ENCODE peak calls at places on chromosomes 7 and 10, in six cellular contexts. O is neural progenitor cell, L is GM23338, P is hepatocyte, T is HCT116, E is MM.1S. A is an unnamed sample.

GRCh38 chr7:33705333-33705833 is 200.0 kb upstream of the BMPER start:
- DNase-seq in O (peak), L (peak), P (no peak), T (no peak), E (no peak), A (no peak)

GRCh38 chr10:117677239-117677638 is 134.7 kb downstream of the EMX2 start:
- DNase-seq in O (no peak), L (peak), P (no peak), T (peak), E (no peak), A (peak)

GRCh38 chr7:130890176-130891020 is 156.4 kb upstream of the KLF14 start:
- DNase-seq in O (no peak), L (no peak), P (no peak), T (no peak), E (no peak), A (no peak)

GRCh38 chr10:3516191-3516590 is 268.8 kb downstream of the KLF6 start:
- DNase-seq in O (peak), L (no peak), P (no peak), T (no peak), E (no peak), A (no peak)

GRCh38 chr10:47027812-47028260 is 116.6 kb downstream of the PTPN20 start:
- DNase-seq in O (no peak), L (no peak), P (no peak), T (no peak), E (no peak), A (no peak)

GRCh38 chr10:32298066-32298812 is 48.7 kb downstream of the EPC1 start:
- DNase-seq in O (no peak), L (no peak), P (no peak), T (peak), E (no peak), A (peak)

GRCh38 chr10:130136214-130137076 is at the start of gene GLRX3:
- DNase-seq in O (peak), L (peak), P (peak), T (peak), E (peak), A (peak)

GRCh38 chr7:88089484-88090050 is 130.3 kb downstream of the SRI start:
- DNase-seq in O (no peak), L (no peak), P (no peak), T (no peak), E (no peak), A (no peak)

GRCh38 chr7:76352193-76352592 is 6.6 kb downstream of the YWHAG start:
- DNase-seq in O (no peak), L (no peak), P (no peak), T (no peak), E (no peak), A (no peak)

GRCh38 chr10:119243478-119243877 is 36.1 kb downstream of the GRK5 start:
- DNase-seq in O (peak), L (no peak), P (no peak), T (no peak), E (no peak), A (no peak)

GRCh38 chr10:3364768-3365480 is 192.3 kb upstream of the PITRM1 start:
- DNase-seq in O (no peak), L (no peak), P (peak), T (no peak), E (no peak), A (no peak)

GRCh38 chr7:133688483-133689239 is 435.8 kb downstream of the EXOC4 start:
- DNase-seq in O (no peak), L (no peak), P (no peak), T (no peak), E (no peak), A (peak)

GRCh38 chr7:13945670-13946069 is 43.8 kb downstream of the ETV1 start:
- DNase-seq in O (no peak), L (no peak), P (no peak), T (no peak), E (no peak), A (no peak)

GRCh38 chr10:33376976-33377657 is 42.6 kb upstream of the NRP1 start:
- DNase-seq in O (no peak), L (no peak), P (no peak), T (peak), E (no peak), A (peak)

GRCh38 chr7:140475747-140476333 is 3.5 kb downstream of the MKRN1 start:
- DNase-seq in O (peak), L (peak), P (peak), T (peak), E (peak), A (peak)

GRCh38 chr10:65419629-65420028 is 1506.2 kb upstream of the LRRTM3 start:
- DNase-seq in O (no peak), L (no peak), P (peak), T (no peak), E (no peak), A (peak)

GRCh38 chr10:4733150-4733842 is 92.7 kb upstream of the AKR1E2 start:
- DNase-seq in O (no peak), L (no peak), P (peak), T (no peak), E (no peak), A (peak)

GRCh38 chr7:24660541-24660940 is 87.3 kb downstream of the PALS2 start:
- DNase-seq in O (no peak), L (no peak), P (no peak), T (no peak), E (no peak), A (no peak)

GRCh38 chr10:17831896-17832295 is 22.7 kb downstream of the MRC1 start:
- DNase-seq in O (no peak), L (no peak), P (no peak), T (no peak), E (no peak), A (no peak)

GRCh38 chr7:24328050-24328449 is 44.1 kb downstream of the NPY start:
- DNase-seq in O (no peak), L (no peak), P (no peak), T (no peak), E (no peak), A (peak)

GRCh38 chr10:51405580-51406367 is 293.6 kb downstream of the CSTF2T start:
- DNase-seq in O (peak), L (peak), P (no peak), T (no peak), E (no peak), A (peak)

GRCh38 chr10:112919721-112920120 is 30.3 kb upstream of the TCF7L2 start:
- DNase-seq in O (no peak), L (no peak), P (no peak), T (peak), E (no peak), A (peak)

GRCh38 chr10:63105811-63106755 is 27.0 kb upstream of the NRBF2 start:
- DNase-seq in O (peak), L (peak), P (no peak), T (no peak), E (no peak), A (peak)

GRCh38 chr10:73584737-73585136 is 6.4 kb downstream of the USP54 start:
- DNase-seq in O (no peak), L (no peak), P (no peak), T (no peak), E (no peak), A (peak)

GRCh38 chr7:101518348-101518747 is 110.7 kb downstream of the MYL10 start:
- DNase-seq in O (no peak), L (no peak), P (no peak), T (no peak), E (no peak), A (no peak)

GRCh38 chr7:42254217-42254616 is 17.2 kb upstream of the GLI3 start:
- DNase-seq in O (no peak), L (no peak), P (no peak), T (no peak), E (no peak), A (peak)

GRCh38 chr7:44761207-44762161 is 12.8 kb downstream of the ZMIZ2 start:
- DNase-seq in O (no peak), L (peak), P (no peak), T (peak), E (no peak), A (no peak)

GRCh38 chr7:31315758-31316157 is 24.8 kb downstream of the NEUROD6 start:
- DNase-seq in O (no peak), L (no peak), P (no peak), T (no peak), E (no peak), A (no peak)

GRCh38 chr10:89516149-89516832 is 19.1 kb downstream of the SLC16A12 start:
- DNase-seq in O (no peak), L (peak), P (peak), T (no peak), E (no peak), A (peak)

GRCh38 chr7:80785961-80786360 is 132.9 kb downstream of the SEMA3C start:
- DNase-seq in O (no peak), L (no peak), P (no peak), T (no peak), E (no peak), A (no peak)

GRCh38 chr7:27187702-27188665 is 3.0 kb upstream of the HOXA11 start:
- DNase-seq in O (no peak), L (peak), P (no peak), T (no peak), E (no peak), A (peak)

GRCh38 chr7:27187158-27187701 is 2.2 kb upstream of the HOXA11 start:
- DNase-seq in O (no peak), L (no peak), P (no peak), T (no peak), E (no peak), A (peak)

GRCh38 chr7:27189560-27190283 is 4.7 kb upstream of the HOXA11 start:
- DNase-seq in O (no peak), L (no peak), P (no peak), T (no peak), E (no peak), A (peak)

GRCh38 chr7:27190284-27190748 is 5.3 kb upstream of the HOXA11 start:
- DNase-seq in O (no peak), L (no peak), P (no peak), T (no peak), E (no peak), A (peak)

GRCh38 chr7:27188666-27189559 is 3.9 kb upstream of the HOXA11 start:
- DNase-seq in O (no peak), L (peak), P (no peak), T (no peak), E (no peak), A (peak)
- TF ChIP-seq EZH2phosphoT487 in O (peak), L (peak), P (peak), T (no peak), E (no peak), A (no peak)

GRCh38 chr10:78190051-78190450 is 156.4 kb downstream of the RPS24 start:
- DNase-seq in O (no peak), L (no peak), P (no peak), T (no peak), E (no peak), A (no peak)
- TF ChIP-seq EZH2 in O (no peak), L (no peak), P (no peak), T (no peak), E (no peak), A (no peak)

GRCh38 chr7:52944916-52945315 is 90.5 kb upstream of the POM121L12 start:
- DNase-seq in O (no peak), L (no peak), P (no peak), T (no peak), E (no peak), A (peak)
- TF ChIP-seq CTCF in O (no peak), L (no peak), P (no peak), T (no peak), E (no peak), A (no peak)

DNA sequence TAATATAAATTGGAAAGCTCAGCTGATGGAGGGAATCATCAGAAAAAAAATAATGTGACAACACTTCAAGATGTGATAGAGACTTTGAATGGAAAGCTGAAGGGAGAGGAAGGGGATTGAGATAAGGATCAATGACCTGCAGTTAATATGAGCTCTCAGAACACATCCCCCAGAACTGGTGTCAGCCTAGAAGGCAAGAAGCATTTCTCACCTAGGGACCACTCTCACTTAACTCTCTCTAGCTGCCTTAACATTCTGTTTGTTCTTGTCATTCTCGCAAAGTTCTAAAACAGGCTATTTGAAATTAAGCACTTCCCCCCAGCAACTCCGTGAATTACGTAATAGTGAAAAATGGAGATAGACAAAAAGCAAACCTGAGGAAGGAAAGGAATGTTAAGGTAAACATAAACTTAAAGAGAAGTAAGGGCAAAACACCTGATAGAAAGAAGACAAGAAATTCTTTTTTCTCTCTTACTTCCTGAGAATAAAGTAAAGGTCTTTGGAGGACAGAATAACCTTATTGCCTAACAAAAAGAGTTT is 1.2 kb upstream of the MPP7 start:
- DNase-seq in O (no peak), L (no peak), P (no peak), T (no peak), E (no peak), A (no peak)
- TF ChIP-seq EZH2phosphoT487 in O (no peak), L (no peak), P (no peak), T (no peak), E (no peak), A (no peak)

GRCh38 chr10:100736144-100736808 is 9.1 kb upstream of the PAX2 start:
- DNase-seq in O (no peak), L (no peak), P (no peak), T (no peak), E (no peak), A (no peak)

GRCh38 chr10:100736809-100737358 is 8.5 kb upstream of the PAX2 start:
- DNase-seq in O (no peak), L (peak), P (no peak), T (no peak), E (no peak), A (no peak)

GRCh38 chr10:100738055-100738827 is 7.1 kb upstream of the PAX2 start:
- DNase-seq in O (no peak), L (peak), P (no peak), T (no peak), E (no peak), A (no peak)

GRCh38 chr10:100735345-100736143 is 9.8 kb upstream of the PAX2 start:
- DNase-seq in O (peak), L (peak), P (no peak), T (no peak), E (no peak), A (no peak)

DNA sequence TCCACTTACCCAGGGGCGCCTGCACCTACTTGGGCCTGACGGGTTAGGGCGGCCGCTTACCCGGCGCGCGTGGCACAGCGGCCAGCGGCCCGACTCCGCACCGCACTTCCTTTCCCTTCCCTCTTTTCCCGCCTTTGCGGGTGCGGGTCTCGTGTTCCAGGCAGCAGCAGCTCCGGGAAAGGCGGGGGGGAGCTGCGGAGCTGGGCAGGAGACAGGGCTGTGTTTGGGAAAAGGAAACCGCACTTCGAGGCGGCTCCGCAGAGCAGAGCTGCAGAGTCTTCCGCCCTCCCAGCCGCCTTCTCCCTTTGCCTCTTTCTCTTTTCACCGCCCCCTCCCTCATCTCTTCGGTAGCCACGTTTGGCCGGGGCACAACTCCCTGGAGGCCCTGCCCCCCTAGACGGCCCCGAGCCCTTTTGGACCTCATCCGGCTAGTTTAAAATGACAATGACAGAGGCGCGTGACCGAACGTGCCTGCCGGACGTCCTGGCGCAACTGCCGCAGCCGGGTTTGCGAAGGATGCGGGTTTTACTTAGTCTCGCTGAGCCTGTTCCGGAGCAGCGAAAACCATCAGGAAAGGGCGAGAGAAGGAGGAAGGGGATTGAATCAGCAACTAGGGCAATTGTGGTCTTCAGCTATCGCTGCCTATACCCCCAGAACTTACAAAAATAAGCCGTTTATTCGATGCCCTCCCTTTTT is 7.9 kb upstream of the PAX2 start:
- DNase-seq in O (peak), L (peak), P (no peak), T (no peak), E (no peak), A (no peak)
- TF ChIP-seq EZH2 in O (peak), L (peak), P (peak), T (no peak), E (no peak), A (no peak)

GRCh38 chr7:144024213-144024612 is 24.1 kb downstream of the OR6B1 start:
- DNase-seq in O (no peak), L (no peak), P (no peak), T (no peak), E (no peak), A (no peak)

GRCh38 chr7:144026203-144026883 is 22.4 kb upstream of the OR2A5 start:
- DNase-seq in O (no peak), L (peak), P (no peak), T (no peak), E (no peak), A (no peak)

GRCh38 chr7:144027974-144028373 is 20.8 kb upstream of the OR2A5 start:
- DNase-seq in O (no peak), L (no peak), P (no peak), T (no peak), E (no peak), A (peak)

GRCh38 chr7:144028547-144028946 is 20.2 kb upstream of the OR2A5 start:
- DNase-seq in O (no peak), L (no peak), P (no peak), T (no peak), E (no peak), A (no peak)

DNA sequence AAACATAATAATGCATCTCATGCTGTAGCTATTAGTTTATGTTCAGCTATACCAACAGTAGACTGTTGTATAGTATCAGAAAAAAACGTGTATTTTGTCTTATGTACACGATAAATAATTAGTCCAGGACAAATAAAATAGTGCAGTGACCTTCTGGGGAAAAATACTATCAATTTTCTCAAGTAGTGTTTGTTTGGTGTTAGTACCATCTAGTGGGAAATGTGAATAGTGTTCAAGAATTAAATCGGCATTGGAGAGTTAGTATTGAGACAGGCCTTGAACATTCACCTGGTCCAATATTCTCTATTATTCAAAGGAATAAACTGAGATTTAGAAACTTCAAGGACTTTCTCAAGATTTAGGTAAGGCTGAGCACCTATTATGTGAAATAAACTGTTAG is 21.7 kb upstream of the OR2A5 start:
- DNase-seq in O (peak), L (peak), P (peak), T (peak), E (peak), A (peak)
- TF ChIP-seq CTCF in O (peak), L (peak), P (peak), T (peak), E (peak), A (peak)

DNA sequence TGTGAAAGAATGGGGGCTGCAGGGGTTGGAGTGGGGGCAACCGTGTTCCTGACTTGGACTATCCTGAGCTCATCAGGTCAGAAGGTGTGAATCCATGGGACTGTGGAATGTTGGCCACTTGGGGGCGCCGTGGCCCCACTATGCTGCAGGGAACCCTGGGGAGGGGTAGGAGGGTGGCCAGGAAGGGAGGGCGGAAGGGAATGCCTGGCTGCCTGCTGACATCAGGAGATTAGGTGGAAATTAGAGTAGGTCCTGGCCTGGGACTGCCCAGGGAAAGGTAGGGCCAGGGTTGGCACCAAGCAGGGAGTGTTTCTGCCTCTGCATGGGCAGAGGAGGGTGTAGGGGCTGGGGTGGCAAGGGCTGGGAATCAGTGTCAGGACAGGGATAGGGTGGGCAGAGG is 65.8 kb upstream of the PRSS58 start:
- DNase-seq in O (peak), L (peak), P (peak), T (peak), E (peak), A (peak)
- TF ChIP-seq EZH2phosphoT487 in O (no peak), L (no peak), P (no peak), T (no peak), E (no peak), A (no peak)

DNA sequence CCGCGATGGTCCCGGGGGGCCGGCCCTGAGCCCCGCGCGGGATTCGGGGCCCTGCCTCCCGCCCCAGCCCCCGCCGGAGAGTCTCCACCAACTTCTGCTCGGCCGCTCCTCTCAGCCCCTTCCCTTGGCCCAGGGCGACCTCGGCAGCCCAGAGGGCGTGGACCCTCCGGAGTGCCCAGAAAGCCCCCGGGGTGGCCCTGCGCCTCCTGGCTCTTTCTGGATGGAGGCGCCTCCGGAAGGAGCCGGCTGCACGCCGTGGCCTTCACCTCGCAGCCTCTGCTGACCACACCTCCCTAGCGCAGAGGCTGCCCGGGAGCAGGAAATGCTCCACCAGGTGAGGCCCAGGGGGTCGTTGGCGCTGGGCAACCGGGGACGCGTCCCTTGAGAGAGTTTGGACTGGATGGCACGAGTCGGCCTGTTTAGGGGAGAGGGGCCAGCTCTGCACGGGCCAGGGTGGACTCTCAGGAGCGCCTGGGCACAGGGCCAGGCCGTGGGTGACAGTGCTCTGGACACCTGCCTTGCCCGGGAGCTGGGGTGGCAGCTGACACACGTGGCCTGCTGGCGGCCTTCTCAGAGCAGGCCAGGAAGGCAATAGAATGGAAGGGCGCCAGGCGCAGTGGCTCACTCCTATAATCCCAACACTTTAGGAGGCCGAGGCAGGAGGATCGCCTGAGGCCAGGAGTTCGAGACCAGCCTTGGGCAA is 594 bp downstream of the ZNF853 start:
- DNase-seq in O (peak), L (peak), P (peak), T (no peak), E (no peak), A (peak)
- TF ChIP-seq EZH2 in O (no peak), L (no peak), P (no peak), T (no peak), E (no peak), A (no peak)

A was measured in PC-3.